ENCODE peak calls at places on chromosomes 4 and X, in seven cellular contexts. T is suprapubic skin; K is AML-193; I is adipocyte; O is central memory CD4-positive, alpha-beta T cell; F is stimulated activated CD4-positive, alpha-beta T cell treated with anti-CD3 and anti-CD28 coated beads, TNF-alpha, amount 100 ng/mL, for 1 hour; R is iPS-NIHi11. Y is an unnamed sample.
A peak's percentile ranks its signal among the peaks of the same experiment; 100 is the strongest.

GRCh38 chr4:53050361-53050774 is 188.3 kb downstream of the RASL11B start:
- DNase-seq in T (no peak), K (no peak), I (no peak), O (no peak), F (no peak), R (no peak), Y (peak; percentile 12)

GRCh38 chr4:16264798-16265197 is 38.5 kb upstream of the TAPT1 start:
- DNase-seq in T (no peak), K (peak; percentile 70), I (peak; percentile 80), O (peak; percentile 26), F (no peak), R (peak; percentile 27), Y (peak; percentile 72)

GRCh38 chr4:22478426-22478825 is 37.4 kb downstream of the ADGRA3 start:
- DNase-seq in T (no peak), K (no peak), I (no peak), O (no peak), F (no peak), R (no peak), Y (no peak)

GRCh38 chrX:38879631-38880220 is 78.5 kb downstream of the MID1IP1 start:
- DNase-seq in T (no peak), K (peak; percentile 4), I (no peak), O (peak; percentile 12), F (no peak), R (no peak), Y (no peak)

GRCh38 chr4:100826067-100826466 is 308.2 kb upstream of the EMCN start:
- DNase-seq in T (no peak), K (peak; percentile 10), I (no peak), O (no peak), F (no peak), R (no peak), Y (no peak)

GRCh38 chr4:28443786-28444412 is 1583.3 kb downstream of the STIM2 start:
- DNase-seq in T (no peak), K (no peak), I (no peak), O (no peak), F (no peak), R (peak; percentile 29), Y (no peak)

GRCh38 chr4:15078682-15079642 is 76.7 kb downstream of the CPEB2 start:
- DNase-seq in T (no peak), K (no peak), I (peak; percentile 44), O (no peak), F (no peak), R (no peak), Y (peak; percentile 48)

GRCh38 chrX:99703467-99703866 is 706.6 kb downstream of the PCDH19 start:
- DNase-seq in T (no peak), K (no peak), I (no peak), O (no peak), F (no peak), R (no peak), Y (no peak)

GRCh38 chrX:2243913-2244460 is 256.8 kb downstream of the DHRSX start:
- DNase-seq in T (no peak), K (no peak), I (no peak), O (no peak), F (no peak), R (no peak), Y (no peak)

GRCh38 chr4:132592340-132592739 is 556.8 kb upstream of the PCDH10 start:
- DNase-seq in T (no peak), K (no peak), I (no peak), O (no peak), F (no peak), R (no peak), Y (no peak)

GRCh38 chr4:72858328-72858727 is 211.2 kb downstream of the COX18 start:
- DNase-seq in T (no peak), K (no peak), I (peak; percentile 81), O (no peak), F (no peak), R (no peak), Y (peak; percentile 95)

GRCh38 chr4:184728858-184729257 is 5.0 kb downstream of the CENPU start:
- DNase-seq in T (no peak), K (no peak), I (no peak), O (no peak), F (no peak), R (no peak), Y (peak; percentile 82)

GRCh38 chrX:109812236-109812635 is 79.2 kb upstream of the ACSL4 start:
- DNase-seq in T (no peak), K (no peak), I (no peak), O (no peak), F (no peak), R (no peak), Y (no peak)

GRCh38 chrX:20663287-20663686 is 396.6 kb upstream of the RPS6KA3 start:
- DNase-seq in T (no peak), K (no peak), I (no peak), O (no peak), F (no peak), R (no peak), Y (no peak)

GRCh38 chrX:71103110-71103983 is 3.2 kb downstream of the CXorf65 start:
- DNase-seq in T (no peak), K (peak; percentile 6), I (no peak), O (peak; percentile 62), F (no peak), R (peak; percentile 38), Y (no peak)

GRCh38 chrX:96987228-96987627 is 103.5 kb downstream of the RPA4 start:
- DNase-seq in T (no peak), K (no peak), I (peak; percentile 43), O (no peak), F (no peak), R (no peak), Y (peak; percentile 60)

GRCh38 chr4:21304061-21304541 is 603.8 kb downstream of the PACRGL start:
- DNase-seq in T (no peak), K (no peak), I (peak; percentile 0), O (no peak), F (no peak), R (peak; percentile 62), Y (no peak)

GRCh38 chr4:2837904-2838496 is 5.6 kb upstream of the ADD1 start:
- DNase-seq in T (no peak), K (peak; percentile 86), I (peak; percentile 44), O (peak; percentile 77), F (peak; percentile 58), R (peak; percentile 9), Y (peak; percentile 69)

GRCh38 chrX:40086569-40087335 is 11.0 kb downstream of the BCOR start:
- DNase-seq in T (no peak), K (no peak), I (no peak), O (no peak), F (no peak), R (no peak), Y (no peak)

GRCh38 chr4:160414516-160414915 is 1311.6 kb downstream of the RAPGEF2 start:
- DNase-seq in T (no peak), K (no peak), I (no peak), O (no peak), F (no peak), R (no peak), Y (no peak)

GRCh38 chrX:120781416-120781815 is 94.2 kb downstream of the CT47B1 start:
- DNase-seq in T (no peak), K (no peak), I (no peak), O (no peak), F (no peak), R (no peak), Y (peak; percentile 28)

GRCh38 chrX:124378643-124379042 is 32.3 kb downstream of the SH2D1A start:
- DNase-seq in T (no peak), K (no peak), I (no peak), O (no peak), F (no peak), R (no peak), Y (no peak)

GRCh38 chrX:22603060-22603459 is 330.3 kb downstream of the CBLL2 start:
- DNase-seq in T (no peak), K (no peak), I (no peak), O (no peak), F (no peak), R (no peak), Y (no peak)

GRCh38 chr4:69617083-69617694 is 22.3 kb downstream of the UGT2A2 start:
- DNase-seq in T (no peak), K (peak; percentile 35), I (peak; percentile 41), O (no peak), F (no peak), R (peak; percentile 22), Y (peak; percentile 40)

GRCh38 chr4:8225704-8226443 is 26.8 kb downstream of the SH3TC1 start:
- DNase-seq in T (no peak), K (no peak), I (no peak), O (no peak), F (no peak), R (peak; percentile 80), Y (no peak)

GRCh38 chr4:159283697-159284492 is 181.0 kb downstream of the RAPGEF2 start:
- DNase-seq in T (no peak), K (no peak), I (no peak), O (no peak), F (no peak), R (peak; percentile 64), Y (peak; percentile 90)

GRCh38 chr4:169151671-169152070 is 119.1 kb downstream of the SH3RF1 start:
- DNase-seq in T (no peak), K (no peak), I (peak; percentile 66), O (no peak), F (no peak), R (no peak), Y (peak; percentile 82)

GRCh38 chrX:41921492-41922124 is 1.7 kb downstream of the CASK start:
- DNase-seq in T (no peak), K (peak; percentile 54), I (peak; percentile 76), O (no peak), F (no peak), R (no peak), Y (peak; percentile 64)

GRCh38 chr4:154985673-154986072 is 204.6 kb downstream of the RBM46 start:
- DNase-seq in T (no peak), K (no peak), I (peak; percentile 47), O (no peak), F (no peak), R (no peak), Y (peak; percentile 82)

GRCh38 chr4:15893967-15894366 is 44.6 kb downstream of the FGFBP1 start:
- DNase-seq in T (no peak), K (no peak), I (peak; percentile 70), O (no peak), F (no peak), R (no peak), Y (peak; percentile 99)

GRCh38 chrX:39808471-39808917 is 289.3 kb downstream of the BCOR start:
- DNase-seq in T (no peak), K (no peak), I (peak; percentile 64), O (no peak), F (no peak), R (no peak), Y (peak; percentile 74)

GRCh38 chrX:15343075-15343476 is 7.8 kb upstream of the PIGA start:
- DNase-seq in T (no peak), K (no peak), I (peak; percentile 63), O (no peak), F (no peak), R (no peak), Y (peak; percentile 61)

GRCh38 chr4:11497972-11498371 is 69.3 kb upstream of the HS3ST1 start:
- DNase-seq in T (no peak), K (no peak), I (no peak), O (no peak), F (no peak), R (no peak), Y (no peak)

GRCh38 chrX:27399146-27399456 is 64.0 kb downstream of the PPP4R3C start:
- DNase-seq in T (no peak), K (no peak), I (no peak), O (no peak), F (no peak), R (no peak), Y (no peak)

GRCh38 chr4:76036855-76037254 is 985 bp upstream of the CXCL11 start:
- DNase-seq in T (no peak), K (no peak), I (no peak), O (no peak), F (no peak), R (no peak), Y (no peak)

GRCh38 chr4:115274545-115274944 is 161.1 kb upstream of the NDST4 start:
- DNase-seq in T (no peak), K (peak; percentile 75), I (no peak), O (peak; percentile 5), F (no peak), R (no peak), Y (no peak)

GRCh38 chr4:3747582-3747906 is 18.6 kb upstream of the ADRA2C start:
- DNase-seq in T (no peak), K (no peak), I (peak; percentile 25), O (no peak), F (no peak), R (peak; percentile 78), Y (no peak)

Y was measured in cardiac fibroblast.